ENCODE peak calls at places on chromosomes 13 and 19, in seven cellular contexts. O is mesenchymal stem cell, T is IMR-90, H is neuronal stem cell, R is H1, E is H9, J is trophoblast cell. A is an unnamed sample.

GRCh38 chr13:20161275-20161950 is 561 bp upstream of the GJA3 start:
- DNase-seq in O (no peak), T (no peak), H (no peak), R (peak), E (no peak), J (peak), A (no peak)

GRCh38 chr19:4279530-4280422 is 710 bp downstream of the SHD start:
- DNase-seq in O (no peak), T (no peak), H (no peak), R (peak), E (no peak), J (no peak), A (no peak)

GRCh38 chr19:38905620-38906019 is 5.9 kb downstream of the NFKBIB start:
- DNase-seq in O (no peak), T (no peak), H (no peak), R (no peak), E (no peak), J (no peak), A (no peak)

GRCh38 chr19:16116067-16116466 is 4.4 kb downstream of the RAB8A start:
- DNase-seq in O (no peak), T (no peak), H (no peak), R (no peak), E (no peak), J (peak), A (peak)

GRCh38 chr19:31255863-31256600 is 93.2 kb downstream of the TSHZ3 start:
- DNase-seq in O (no peak), T (no peak), H (no peak), R (peak), E (no peak), J (peak), A (no peak)

GRCh38 chr19:49894011-49894664 is 2.5 kb downstream of the IL4I1 start:
- DNase-seq in O (no peak), T (no peak), H (no peak), R (no peak), E (no peak), J (no peak), A (no peak)

GRCh38 chr13:23339225-23339624 is 94.3 kb downstream of the SACS start:
- DNase-seq in O (no peak), T (no peak), H (no peak), R (no peak), E (no peak), J (no peak), A (no peak)

GRCh38 chr13:92512852-92513251 is 713.8 kb upstream of the GPC6 start:
- DNase-seq in O (no peak), T (no peak), H (no peak), R (no peak), E (no peak), J (no peak), A (no peak)

GRCh38 chr13:94662274-94662945 is 49.9 kb downstream of the SOX21 start:
- DNase-seq in O (no peak), T (no peak), H (no peak), R (no peak), E (no peak), J (peak), A (no peak)

GRCh38 chr19:10006752-10007323 is 3.5 kb downstream of the COL5A3 start:
- DNase-seq in O (no peak), T (no peak), H (no peak), R (no peak), E (no peak), J (no peak), A (no peak)

GRCh38 chr19:29188289-29188688 is 24.7 kb downstream of the UQCRFS1 start:
- DNase-seq in O (no peak), T (no peak), H (no peak), R (no peak), E (no peak), J (no peak), A (no peak)

GRCh38 chr13:110135977-110136597 is 170.9 kb downstream of the COL4A1 start:
- DNase-seq in O (no peak), T (no peak), H (no peak), R (no peak), E (no peak), J (no peak), A (no peak)

DNA sequence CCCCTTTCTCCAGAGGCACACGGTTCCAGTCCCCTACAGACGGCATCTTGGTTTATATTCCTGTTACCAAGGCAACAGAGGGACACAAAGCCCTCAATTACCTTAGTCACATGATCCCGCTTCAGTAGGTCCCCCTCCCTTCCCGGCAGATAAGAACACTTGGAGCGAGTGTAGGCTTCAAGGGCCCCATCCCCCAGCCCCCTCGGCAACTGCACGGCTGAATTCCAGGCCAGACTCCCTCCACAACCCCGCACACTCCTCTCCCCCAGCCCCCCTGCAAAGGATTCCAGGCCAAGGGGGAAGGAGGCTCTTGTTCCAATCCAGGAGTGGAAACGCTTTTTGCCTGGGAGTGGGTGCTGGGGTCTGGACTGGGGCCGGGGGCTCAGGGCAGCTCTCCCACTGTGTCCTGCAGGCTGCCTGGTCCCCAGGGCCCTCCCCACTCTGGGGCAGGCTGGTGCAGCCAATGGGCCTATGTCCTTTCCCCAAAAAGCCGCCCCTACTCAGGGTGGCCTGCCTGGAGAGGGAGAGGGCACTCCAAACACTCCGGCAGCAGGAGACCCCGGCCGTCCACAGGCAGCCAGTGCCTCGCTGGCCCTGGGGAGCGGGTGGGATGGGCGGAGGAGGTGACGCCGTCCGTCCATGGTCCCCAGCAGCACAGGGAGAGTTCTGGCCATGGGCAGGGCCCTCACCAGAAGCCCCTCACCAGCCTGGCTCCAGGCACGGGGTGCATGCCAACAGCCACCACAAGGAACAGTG is 62.6 kb downstream of the MLLT1 start:
- DNase-seq in O (peak), T (peak), H (peak), R (no peak), E (no peak), J (peak), A (peak)
- H4K8ac ChIP-seq in O (peak), T (no peak), H (peak), R (peak), E (no peak), J (peak), A (no peak)

GRCh38 chr13:28991764-28992163 is 171.6 kb downstream of the MTUS2 start:
- DNase-seq in O (no peak), T (no peak), H (no peak), R (no peak), E (no peak), J (no peak), A (no peak)
- H4K8ac ChIP-seq in O (no peak), T (no peak), H (no peak), R (no peak), E (no peak), J (no peak), A (no peak)

GRCh38 chr13:100019780-100020356 is 38.3 kb downstream of the ZIC2 start:
- DNase-seq in O (no peak), T (no peak), H (no peak), R (peak), E (peak), J (peak), A (no peak)

GRCh38 chr13:100022798-100023197 is 41.2 kb downstream of the ZIC2 start:
- DNase-seq in O (no peak), T (no peak), H (no peak), R (no peak), E (no peak), J (peak), A (no peak)

GRCh38 chr13:100029930-100030329 is 48.3 kb downstream of the ZIC2 start:
- DNase-seq in O (no peak), T (no peak), H (no peak), R (no peak), E (no peak), J (no peak), A (no peak)

DNA sequence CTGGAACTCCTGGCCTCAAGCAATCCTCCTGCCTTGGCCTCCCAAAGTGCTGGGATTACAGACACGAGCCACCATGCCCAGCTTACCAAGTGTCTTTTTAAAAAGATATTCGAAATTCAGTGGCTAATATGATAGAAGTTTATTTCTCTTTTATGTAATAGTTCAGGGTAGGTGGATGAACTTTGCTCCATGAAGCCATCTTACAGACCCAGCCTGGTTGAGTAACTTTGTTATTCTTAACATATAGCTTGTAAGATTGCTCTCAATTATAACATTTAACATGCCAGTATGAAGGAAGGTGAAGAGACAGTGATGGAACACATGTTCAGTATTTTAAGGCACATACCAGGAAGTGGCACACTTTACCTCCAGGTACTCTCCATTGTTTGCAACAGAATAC is 42.4 kb downstream of the ZIC2 start:
- DNase-seq in O (no peak), T (no peak), H (no peak), R (no peak), E (no peak), J (no peak), A (no peak)
- H4K8ac ChIP-seq in O (no peak), T (no peak), H (no peak), R (no peak), E (no peak), J (no peak), A (no peak)

GRCh38 chr19:45164577-45165335 is 4.0 kb upstream of the NKPD1 start:
- DNase-seq in O (peak), T (peak), H (no peak), R (peak), E (peak), J (peak), A (peak)
- H4K8ac ChIP-seq in O (peak), T (no peak), H (no peak), R (peak), E (no peak), J (no peak), A (no peak)

DNA sequence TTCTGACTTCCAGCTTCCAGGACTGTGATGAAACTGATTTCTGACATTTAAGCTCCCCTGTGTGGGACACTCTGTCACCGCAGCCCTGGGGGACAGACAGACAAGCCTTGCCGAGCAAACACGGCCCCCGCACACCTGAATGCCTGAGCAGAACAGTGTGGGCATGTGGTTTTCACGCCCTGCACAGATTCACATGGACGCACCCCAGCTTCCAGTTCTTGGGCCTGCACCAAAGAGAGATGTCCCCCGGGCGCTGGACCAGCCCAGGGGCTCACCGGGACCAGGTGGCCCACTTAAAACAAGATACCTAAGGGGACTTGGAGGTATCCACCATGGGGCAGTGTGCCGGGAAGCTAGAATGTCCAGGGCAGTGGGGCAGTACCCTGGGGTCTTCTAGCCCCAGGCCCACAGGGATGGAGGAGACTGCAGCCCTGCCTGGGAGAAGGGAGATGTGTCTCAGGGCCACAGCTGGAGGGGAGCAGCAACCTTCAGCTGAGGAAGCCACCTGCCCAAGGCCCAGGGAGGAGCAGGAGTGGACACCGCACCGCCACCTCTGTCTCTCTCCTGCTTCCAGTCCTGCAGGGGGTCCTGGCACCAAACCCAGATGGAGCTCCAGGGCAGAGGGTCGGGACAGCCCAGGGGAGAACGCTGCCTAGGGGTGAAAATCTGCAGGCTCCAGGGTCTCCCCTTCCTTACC is 50.5 kb downstream of the SOX1 start:
- DNase-seq in O (no peak), T (no peak), H (no peak), R (no peak), E (no peak), J (no peak), A (no peak)
- H4K8ac ChIP-seq in O (no peak), T (no peak), H (no peak), R (no peak), E (no peak), J (no peak), A (no peak)

GRCh38 chr19:44642375-44642774 is 1.3 kb upstream of the PVR start:
- DNase-seq in O (no peak), T (no peak), H (no peak), R (no peak), E (no peak), J (peak), A (no peak)

GRCh38 chr19:44645407-44646048 is 1.8 kb downstream of the PVR start:
- DNase-seq in O (peak), T (no peak), H (no peak), R (no peak), E (no peak), J (peak), A (no peak)

GRCh38 chr19:44646049-44646416 is 2.3 kb downstream of the PVR start:
- DNase-seq in O (no peak), T (no peak), H (no peak), R (no peak), E (no peak), J (no peak), A (no peak)

GRCh38 chr19:44643605-44644390 is at the start of gene PVR:
- DNase-seq in O (peak), T (peak), H (peak), R (peak), E (peak), J (peak), A (peak)

DNA sequence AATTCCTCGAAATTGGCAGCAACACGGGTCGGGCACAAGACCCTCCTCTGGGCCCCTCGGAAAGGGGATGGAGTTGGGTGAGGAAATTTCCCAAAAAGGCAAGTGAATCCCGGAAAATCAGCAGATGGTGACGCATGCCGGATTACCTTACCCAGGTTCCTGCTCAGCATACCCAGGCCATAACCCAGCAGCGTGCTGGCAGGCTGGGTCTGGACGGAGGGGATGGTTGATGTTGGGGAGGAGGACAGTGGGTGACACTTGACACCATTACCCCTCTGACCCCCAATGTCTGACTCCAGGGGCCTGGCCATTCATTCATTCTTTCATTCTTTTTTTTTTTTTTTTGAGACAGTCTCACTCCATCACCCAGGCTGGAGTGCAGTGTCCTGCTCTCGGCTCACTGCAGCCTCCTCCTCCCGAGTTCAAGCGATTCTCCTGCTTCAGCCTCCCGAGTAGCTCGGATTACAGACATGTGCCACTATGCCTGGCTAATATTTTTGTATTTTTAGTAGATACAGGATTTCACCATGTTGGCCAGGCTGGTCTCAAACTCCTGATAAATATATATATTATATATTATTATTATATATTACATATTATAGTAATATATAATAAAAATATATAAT is 794 bp downstream of the PVR start:
- DNase-seq in O (peak), T (peak), H (peak), R (peak), E (peak), J (peak), A (peak)
- H4K8ac ChIP-seq in O (peak), T (peak), H (no peak), R (peak), E (no peak), J (peak), A (peak)

A was measured in mesendoderm.